ENCODE peak calls at places on chromosomes 13 and 19, in five cellular contexts. Q is ascending aorta, S is dorsolateral prefrontal cortex, H is body of pancreas, V is cardiac muscle cell. J is an unnamed sample. For H3K27me3, the result is how much of the 10 kb centered on the place peaks cover.

GRCh38 chr19:9354651-9355050 is 8.2 kb upstream of the ZNF177 start:
- DNase-seq in S (no peak), H (no peak), Q (no peak), V (no peak), J (no peak)

GRCh38 chr19:5036733-5037681 is 68.1 kb downstream of the KDM4B start:
- DNase-seq in Q (no peak), H (no peak), V (peak), S (peak), J (no peak)

GRCh38 chr13:40149611-40150283 is 494.3 kb downstream of the COG6 start:
- DNase-seq in Q (peak), S (peak), H (no peak), V (peak), J (no peak)

GRCh38 chr19:32041681-32042292 is 303.6 kb upstream of the ZNF507 start:
- DNase-seq in S (peak), Q (no peak), V (peak), H (peak), J (no peak)

GRCh38 chr13:103878891-103879605 is 812.8 kb upstream of the SLC10A2 start:
- DNase-seq in S (no peak), Q (no peak), V (peak), H (no peak), J (no peak)

GRCh38 chr13:65508338-65508737 is 1721.8 kb downstream of the PCDH9 start:
- DNase-seq in H (no peak), Q (no peak), S (no peak), V (no peak), J (no peak)

GRCh38 chr13:51663980-51664957 is 80.0 kb downstream of the WDFY2 start:
- DNase-seq in V (peak), H (no peak), S (no peak), Q (no peak), J (no peak)

GRCh38 chr19:30873691-30874090 is 475.5 kb downstream of the TSHZ3 start:
- DNase-seq in H (no peak), Q (no peak), V (no peak), S (no peak), J (no peak)

GRCh38 chr19:49677232-49677881 is at the start of gene PRMT1:
- DNase-seq in S (peak), V (no peak), H (peak), Q (no peak), J (peak)

GRCh38 chr13:32334676-32335075 is 19.4 kb downstream of the BRCA2 start:
- DNase-seq in H (no peak), S (no peak), V (peak), Q (no peak), J (no peak)

GRCh38 chr13:40102854-40103253 is 447.4 kb downstream of the COG6 start:
- DNase-seq in V (peak), Q (no peak), S (peak), H (no peak), J (peak)

GRCh38 chr19:33639034-33639681 is 17.4 kb downstream of the CHST8 start:
- DNase-seq in V (no peak), Q (no peak), S (no peak), H (no peak), J (no peak)

GRCh38 chr13:51801631-51802099 is 2.3 kb downstream of the DHRS12 start:
- DNase-seq in H (peak), S (peak), Q (peak), V (no peak), J (no peak)

GRCh38 chr19:54190942-54191670 is at the start of gene TSEN34:
- DNase-seq in S (peak), H (peak), Q (peak), V (peak), J (peak)

GRCh38 chr19:16066611-16067104 is 9.6 kb upstream of the TPM4 start:
- DNase-seq in V (peak), Q (no peak), S (no peak), H (no peak), J (peak)

GRCh38 chr19:47020132-47020805 is 632 bp downstream of the NPAS1 start:
- DNase-seq in V (no peak), Q (no peak), S (no peak), H (no peak), J (no peak)

GRCh38 chr13:30616927-30617314 is 799 bp upstream of the USPL1 start:
- DNase-seq in Q (peak), V (peak), H (peak), S (peak), J (peak)

GRCh38 chr13:109755551-109755950 is 30.8 kb downstream of the IRS2 start:
- DNase-seq in V (no peak), S (no peak), H (no peak), Q (no peak), J (no peak)
- H3K27ac ChIP-seq in V (no peak), S (no peak), H (no peak), Q (no peak), J (no peak)

GRCh38 chr13:26500618-26501320 is 56.7 kb upstream of the WASF3 start:
- DNase-seq in S (no peak), V (no peak), H (no peak), Q (no peak), J (no peak)

GRCh38 chr13:26499209-26499601 is 58.3 kb upstream of the WASF3 start:
- DNase-seq in H (no peak), Q (no peak), V (no peak), S (no peak), J (no peak)

GRCh38 chr13:26503826-26504594 is 53.5 kb upstream of the WASF3 start:
- DNase-seq in V (no peak), S (no peak), H (no peak), Q (no peak), J (no peak)

GRCh38 chr13:26498524-26499208 is 58.8 kb upstream of the WASF3 start:
- DNase-seq in V (peak), S (no peak), Q (no peak), H (no peak), J (no peak)

GRCh38 chr13:26502826-26503225 is 54.7 kb upstream of the WASF3 start:
- DNase-seq in Q (no peak), V (peak), H (peak), S (peak), J (no peak)
- TF ChIP-seq CTCF in Q (no peak), V (peak), H (no peak), S (no peak), J (no peak)

GRCh38 chr13:38898481-38898880 is 92.2 kb downstream of the STOML3 start:
- DNase-seq in S (no peak), V (no peak), H (no peak), Q (no peak), J (no peak)

GRCh38 chr13:38897521-38897920 is 93.1 kb downstream of the STOML3 start:
- DNase-seq in H (no peak), S (no peak), Q (no peak), V (no peak), J (no peak)

GRCh38 chr13:38902551-38902950 is 88.1 kb downstream of the STOML3 start:
- DNase-seq in V (no peak), H (no peak), Q (no peak), S (no peak), J (no peak)

GRCh38 chr13:38900188-38900587 is 90.4 kb downstream of the STOML3 start:
- DNase-seq in H (no peak), Q (no peak), V (no peak), S (no peak), J (no peak)

GRCh38 chr13:38899581-38899980 is 91.0 kb downstream of the STOML3 start:
- DNase-seq in Q (no peak), V (no peak), H (no peak), S (no peak), J (no peak)
- H3K27me3 ChIP-seq in Q (under half), V (under half), H (under half), S (under half), J (under half)

GRCh38 chr19:51926426-51926783 is 867 bp upstream of the ZNF613 start:
- DNase-seq in Q (no peak), V (no peak), S (no peak), H (no peak), J (no peak)
- H3K27ac ChIP-seq in Q (peak), V (peak), S (peak), H (peak), J (peak)

DNA sequence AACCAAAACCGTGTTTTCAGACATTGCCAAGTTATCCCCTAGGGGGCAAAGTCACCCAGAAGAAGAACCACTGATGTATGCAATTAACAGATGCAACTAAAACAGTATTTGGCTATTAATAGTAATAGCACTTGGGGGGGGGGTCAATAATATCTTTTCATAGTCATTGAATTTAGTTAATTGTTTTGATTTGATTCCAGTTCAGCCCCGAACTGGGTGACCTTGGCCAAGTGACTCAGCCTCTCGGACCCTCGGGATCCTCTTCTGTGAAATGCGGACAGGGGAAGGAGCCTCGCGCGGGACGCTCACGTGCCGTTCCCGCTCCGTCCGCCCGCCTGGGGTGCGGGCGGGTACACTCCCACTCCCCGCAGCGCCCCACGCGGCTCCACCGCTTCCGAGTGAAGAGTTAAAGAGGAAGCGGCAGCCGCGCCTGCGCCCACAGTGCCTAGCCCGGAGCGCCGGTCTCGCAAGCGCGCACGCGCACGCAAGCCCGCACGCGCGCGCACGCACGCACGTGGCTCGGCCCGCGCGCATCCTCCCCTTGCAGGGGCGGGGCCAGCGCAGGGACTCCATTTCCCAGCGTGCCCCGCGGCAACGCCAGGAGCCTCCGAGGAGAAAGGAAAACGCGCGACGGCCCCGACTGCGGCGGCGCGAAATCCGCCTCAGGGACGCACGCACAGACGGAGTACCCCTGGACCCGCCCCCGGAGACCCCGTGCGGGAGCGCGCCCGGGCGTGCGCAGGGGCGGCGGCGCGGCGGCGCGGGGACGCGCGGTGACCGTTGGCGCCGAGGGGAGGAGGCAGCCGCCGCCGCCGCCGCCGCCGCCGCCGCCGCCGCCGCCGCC is at the start of gene DAZAP1:
- DNase-seq in S (peak), H (peak), Q (peak), V (peak), J (peak)
- TF ChIP-seq CTCF in S (peak), H (no peak), Q (peak), V (peak), J (peak)

DNA sequence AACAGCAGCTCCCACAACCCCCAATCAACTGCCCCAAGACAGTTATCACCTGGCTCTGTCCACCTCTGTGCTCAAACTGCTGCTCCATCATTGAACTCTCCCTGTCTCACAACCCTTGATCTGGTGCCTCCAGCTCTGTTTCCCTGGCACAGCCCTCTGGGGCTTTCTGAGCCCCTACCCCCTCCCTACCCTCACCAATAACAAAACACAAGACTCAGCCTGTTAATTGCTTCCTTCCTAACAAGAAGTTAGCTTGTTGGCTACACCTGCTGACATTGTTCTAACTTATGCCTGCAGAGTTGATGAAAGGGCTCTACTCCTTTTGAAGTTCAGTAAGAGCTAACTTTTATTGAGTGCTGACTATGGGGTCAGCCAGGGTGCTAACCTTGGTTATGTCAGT is 99.4 kb upstream of the FNDC3A start:
- DNase-seq in V (no peak), Q (no peak), S (no peak), H (no peak), J (no peak)
- H3K27me3 ChIP-seq in V (under half), Q (under half), S (under half), H (under half), J (under half)

DNA sequence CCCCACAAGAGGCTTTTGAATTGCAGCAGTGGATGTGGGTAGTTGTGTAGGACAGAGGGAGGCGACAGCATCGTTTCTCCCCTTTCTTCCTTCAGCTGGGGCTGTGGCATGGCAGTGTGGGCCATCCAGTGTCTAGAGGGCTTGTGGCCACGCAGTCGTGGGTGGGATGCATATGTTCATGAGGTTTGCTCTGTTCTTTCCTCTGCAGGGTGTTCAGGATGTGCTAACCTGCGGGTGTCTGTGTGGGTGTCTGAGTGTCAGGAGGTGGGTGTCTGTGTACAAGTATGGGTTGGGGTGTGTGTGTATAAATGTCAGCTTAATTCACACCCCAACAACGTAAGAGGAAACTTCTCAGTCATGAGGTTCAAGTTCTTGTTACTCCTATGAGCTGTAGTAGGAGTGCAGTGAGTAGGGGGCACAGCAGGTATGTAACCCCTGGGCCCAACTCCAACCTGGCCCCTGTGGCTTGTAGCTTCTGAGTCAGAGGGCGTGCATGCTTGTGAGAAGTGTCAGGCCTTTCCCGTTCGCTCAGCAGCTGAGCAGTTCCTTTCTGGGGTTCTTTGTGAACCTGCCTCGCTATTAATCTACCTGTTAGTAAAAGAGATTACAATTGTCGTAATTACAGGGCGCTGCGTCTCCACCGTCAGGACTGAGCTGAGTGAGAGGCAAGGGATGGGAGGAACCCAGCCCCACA is 49.0 kb downstream of the NFIX start:
- DNase-seq in H (no peak), Q (peak), S (no peak), V (no peak), J (peak)
- H3K27ac ChIP-seq in H (peak), Q (peak), S (peak), V (no peak), J (no peak)

DNA sequence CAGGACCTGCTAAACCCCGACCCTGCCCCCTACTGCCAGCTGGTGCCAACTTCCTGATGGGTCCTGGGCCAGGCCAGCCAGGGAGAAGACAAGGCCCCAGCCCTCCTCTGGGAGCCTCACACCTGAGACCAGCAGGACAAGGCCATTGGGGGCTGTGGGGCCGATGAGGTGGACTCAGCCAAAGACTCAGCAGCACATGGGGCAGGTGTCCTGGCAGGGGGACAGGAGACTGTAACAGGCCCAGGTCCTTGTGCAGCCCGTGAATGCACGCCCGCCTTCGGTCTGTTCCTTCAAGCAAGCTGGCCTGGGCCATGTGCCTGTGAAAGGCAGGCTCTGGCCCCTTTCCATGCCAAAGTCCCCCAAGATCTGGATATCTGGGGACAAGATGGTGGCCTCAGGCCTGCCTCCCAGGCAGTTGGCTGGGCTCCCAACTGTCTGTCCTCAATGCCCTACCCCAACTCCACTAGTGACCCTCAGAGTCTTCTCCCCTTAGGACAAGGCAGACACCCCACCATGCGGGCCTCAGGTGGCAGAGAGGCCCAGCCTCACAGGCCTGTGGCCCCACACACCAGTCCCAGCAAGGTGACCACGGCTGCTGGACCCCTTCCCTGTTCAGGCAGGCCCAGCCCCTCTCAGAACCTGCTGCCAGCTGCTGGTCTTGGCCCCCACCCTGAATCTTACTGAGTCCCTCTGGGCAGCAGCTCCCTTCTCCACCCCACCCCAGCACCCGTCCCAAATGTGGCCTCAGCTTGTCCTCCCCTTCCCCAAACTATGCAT is 12.3 kb downstream of the CEACAM19 start:
- DNase-seq in Q (no peak), H (peak), S (no peak), V (no peak), J (no peak)
- TF ChIP-seq CTCF in Q (no peak), H (no peak), S (no peak), V (no peak), J (no peak)

GRCh38 chr19:58555369-58555885 is 522 bp upstream of the CHMP2A start:
- DNase-seq in Q (no peak), S (no peak), H (no peak), V (no peak), J (no peak)

GRCh38 chr19:58555920-58556632 is 1.2 kb upstream of the CHMP2A start:
- DNase-seq in V (no peak), Q (peak), H (peak), S (no peak), J (no peak)

GRCh38 chr19:58557253-58558065 is 952 bp downstream of the UBE2M start:
- DNase-seq in Q (no peak), S (no peak), V (no peak), H (no peak), J (no peak)

GRCh38 chr19:58558066-58558622 is at the start of gene UBE2M:
- DNase-seq in V (no peak), H (peak), Q (peak), S (peak), J (peak)

GRCh38 chr19:58556633-58557252 is 1.7 kb downstream of the UBE2M start:
- DNase-seq in Q (no peak), S (no peak), H (no peak), V (no peak), J (no peak)
- H3K27me3 ChIP-seq in Q (under half), S (under half), H (under half), V (under half), J (under half)